ENCODE peak calls at places on chromosome 10, in six cellular contexts. M is PC-9, K is adrenal gland, B is GM06990, U is HCT116, N is AG09309. T is an unnamed sample.

GRCh38 chr10:51001587-51001986 is 72.7 kb upstream of the PRKG1 start:
- DNase-seq in K (no peak), N (no peak), B (no peak), U (no peak), M (no peak), T (no peak)

GRCh38 chr10:96124230-96125141 is 5.6 kb upstream of the ZNF518A start:
- DNase-seq in B (peak; percentile 16), U (peak; percentile 67), N (no peak), K (peak; percentile 24), M (peak; percentile 44), T (no peak)

GRCh38 chr10:5941579-5941978 is 35.8 kb downstream of the IL15RA start:
- DNase-seq in M (no peak), B (no peak), N (no peak), U (no peak), K (no peak), T (no peak)

GRCh38 chr10:79305988-79306387 is 41.3 kb upstream of the PPIF start:
- DNase-seq in U (no peak), M (no peak), N (no peak), B (no peak), K (no peak), T (no peak)

GRCh38 chr10:92125169-92125543 is 165.7 kb downstream of the CPEB3 start:
- DNase-seq in B (no peak), N (no peak), K (no peak), U (no peak), M (no peak), T (no peak)

GRCh38 chr10:78579995-78580394 is 488.8 kb upstream of the ZMIZ1 start:
- DNase-seq in M (peak; percentile 38), U (no peak), K (peak; percentile 81), N (no peak), B (no peak), T (peak; percentile 59)

GRCh38 chr10:34866848-34867247 is 51.8 kb upstream of the PARD3 start:
- DNase-seq in K (no peak), M (no peak), U (no peak), N (no peak), B (peak; percentile 36), T (no peak)

GRCh38 chr10:13018171-13018570 is 16.7 kb upstream of the CCDC3 start:
- DNase-seq in U (no peak), M (no peak), N (no peak), K (no peak), B (no peak), T (no peak)

GRCh38 chr10:80443531-80443974 is 10.6 kb upstream of the TSPAN14 start:
- DNase-seq in N (no peak), M (no peak), B (no peak), U (no peak), K (no peak), T (no peak)

GRCh38 chr10:104548090-104548489 is 93.0 kb upstream of the SORCS3 start:
- DNase-seq in U (no peak), M (no peak), K (no peak), B (no peak), N (no peak), T (no peak)

GRCh38 chr10:88728107-88728763 is 22.2 kb downstream of the LIPK start:
- DNase-seq in U (peak; percentile 54), N (no peak), M (no peak), B (peak; percentile 27), K (peak; percentile 25), T (no peak)

GRCh38 chr10:52280051-52280450 is 34.0 kb upstream of the DKK1 start:
- DNase-seq in M (no peak), B (no peak), K (no peak), U (no peak), N (no peak), T (no peak)

GRCh38 chr10:8618834-8619233 is 564.3 kb downstream of the GATA3 start:
- DNase-seq in K (no peak), U (no peak), M (no peak), N (no peak), B (no peak), T (no peak)

GRCh38 chr10:29535012-29535777 is 99.6 kb downstream of the SVIL start:
- DNase-seq in N (peak; percentile 65), B (no peak), M (peak; percentile 69), K (peak; percentile 38), U (peak; percentile 16), T (peak; percentile 61)

GRCh38 chr10:12262278-12262981 is 66.4 kb downstream of the CDC123 start:
- DNase-seq in N (no peak), B (no peak), U (no peak), M (no peak), K (no peak), T (no peak)

GRCh38 chr10:132570771-132571564 is 33.4 kb downstream of the INPP5A start:
- DNase-seq in K (no peak), B (peak; percentile 77), U (no peak), N (no peak), M (peak; percentile 8), T (no peak)

GRCh38 chr10:24722131-24722675 is 1.5 kb downstream of the ARHGAP21 start:
- DNase-seq in B (no peak), U (no peak), M (no peak), K (no peak), N (no peak), T (no peak)

GRCh38 chr10:132551093-132551807 is 13.7 kb downstream of the INPP5A start:
- DNase-seq in U (no peak), K (no peak), N (no peak), M (no peak), B (peak; percentile 54), T (no peak)

DNA sequence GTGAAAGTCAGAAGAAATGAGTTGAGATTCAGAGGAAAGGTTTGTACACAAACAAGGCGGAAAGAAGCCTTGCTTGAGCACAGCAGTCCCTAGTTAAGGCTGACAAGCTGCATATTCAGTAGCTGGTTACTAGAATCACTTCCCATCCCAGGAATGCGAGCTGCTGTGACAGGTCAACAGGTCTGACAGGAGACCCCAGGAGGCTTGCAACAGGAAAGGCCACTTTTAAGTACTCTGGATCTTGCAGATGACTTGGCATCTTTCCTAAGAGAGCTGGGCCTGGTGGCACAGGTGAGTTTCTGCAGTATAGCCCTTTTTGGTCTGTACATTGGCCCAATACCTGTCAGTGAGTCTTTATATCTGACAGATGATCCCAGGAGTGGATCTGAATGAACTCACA is 35.7 kb upstream of the UNC5B start:
- DNase-seq in U (no peak), M (no peak), N (no peak), B (no peak), K (no peak), T (no peak)
- H3K4me3 ChIP-seq in U (no peak overlapping the region), M (no peak overlapping the region), N (no peak overlapping the region), B (no peak overlapping the region), K (no peak overlapping the region), T (no peak overlapping the region)

DNA sequence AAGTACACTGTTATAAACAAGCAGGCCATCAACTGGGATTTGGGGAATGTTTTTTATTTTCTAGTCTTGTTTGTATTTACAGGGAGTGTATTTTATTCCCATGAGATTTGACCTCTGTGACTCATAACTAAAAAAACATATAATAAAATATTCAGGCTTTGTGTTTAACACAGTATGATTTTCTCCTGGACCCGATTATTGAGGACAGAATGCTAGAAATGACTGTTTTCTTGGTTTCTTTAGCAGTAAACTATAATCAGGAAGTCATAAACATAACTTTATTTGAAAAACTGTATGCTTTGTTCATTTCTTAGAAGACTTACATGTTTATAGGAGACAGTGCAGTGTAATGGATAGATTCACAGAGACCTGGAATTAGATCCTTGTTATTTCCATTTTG is 2.1 kb downstream of the NHLRC2 start:
- DNase-seq in U (no peak), K (no peak), B (peak; percentile 30), N (no peak), M (no peak), T (no peak)
- H3K4me3 ChIP-seq in U (no peak overlapping the region), K (no peak overlapping the region), B (peak overlapping the region; percentile 91), N (no peak overlapping the region), M (peak overlapping the region; percentile 84), T (no peak overlapping the region)

DNA sequence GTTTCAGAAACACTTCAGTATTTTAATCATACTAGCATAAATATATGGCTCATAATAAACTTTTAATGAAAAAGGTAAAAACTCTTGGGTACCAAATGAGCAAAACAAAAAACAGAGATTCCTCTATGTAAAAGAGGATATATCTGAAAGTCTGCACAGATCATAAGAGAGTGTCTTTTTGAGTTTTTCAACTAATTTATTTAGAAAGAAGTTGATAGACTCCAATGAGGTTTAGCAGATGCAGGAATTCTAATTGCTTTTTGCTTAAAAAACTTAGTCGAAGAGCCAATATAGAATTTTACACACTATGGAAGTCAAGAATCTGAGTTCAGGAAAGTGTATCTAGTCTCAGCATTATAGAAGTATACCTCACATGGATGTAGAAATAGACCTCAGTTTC is 3.4 kb upstream of the MLLT10 start:
- DNase-seq in N (no peak), M (no peak), U (no peak), K (no peak), B (no peak), T (no peak)
- H3K4me3 ChIP-seq in N (no peak overlapping the region), M (no peak overlapping the region), U (no peak overlapping the region), K (no peak overlapping the region), B (no peak overlapping the region), T (no peak overlapping the region)

DNA sequence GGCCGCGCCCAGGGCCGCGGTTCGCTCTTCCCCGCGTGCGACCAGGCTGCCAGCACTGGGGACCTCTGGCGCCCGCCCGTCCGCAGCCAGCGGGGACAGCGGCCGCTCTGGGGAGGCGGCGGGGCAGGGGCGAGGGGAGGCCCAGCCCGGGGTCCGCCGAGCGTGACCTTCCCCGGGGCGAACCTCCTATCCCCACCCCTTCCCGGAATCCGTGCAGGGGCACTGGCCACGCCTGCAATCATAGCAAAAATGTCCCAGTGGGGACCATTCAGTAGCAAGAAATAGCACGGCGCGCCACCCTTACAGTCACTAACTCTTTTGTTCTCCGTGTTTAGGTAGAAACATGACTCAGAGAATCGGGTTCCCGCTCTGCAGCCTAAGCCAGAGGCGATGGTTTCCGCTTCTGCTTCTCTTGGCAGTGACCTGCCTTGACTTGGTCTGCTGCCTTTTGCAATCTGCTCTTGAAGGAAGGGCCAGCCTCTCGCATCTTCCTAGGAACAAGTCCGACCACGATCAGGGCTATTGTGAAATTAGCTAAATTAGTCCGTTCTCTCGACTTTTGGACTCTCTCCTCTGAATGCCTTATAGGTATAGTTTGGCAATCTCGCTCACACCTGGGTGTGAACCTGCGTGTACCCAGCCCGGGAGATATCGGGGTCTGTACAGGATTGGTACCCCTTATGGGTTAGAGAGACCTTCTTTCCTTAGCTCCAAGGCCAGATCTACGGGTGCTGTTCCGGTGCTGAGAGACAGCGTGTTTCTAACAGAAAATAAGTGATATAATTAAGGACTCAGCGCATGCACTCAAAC is 79.4 kb upstream of the ACBD5 start:
- DNase-seq in U (no peak), K (peak; percentile 34), M (peak; percentile 74), N (peak; percentile 7), B (peak; percentile 24), T (no peak)
- H3K4me3 ChIP-seq in U (no peak overlapping the region), K (no peak overlapping the region), M (peak overlapping the region; percentile 59), N (peak overlapping the region; percentile 39), B (no peak overlapping the region), T (no peak overlapping the region)

GRCh38 chr10:123994417-123995081 is 98.8 kb downstream of the CHST15 start:
- DNase-seq in U (peak; percentile 74), M (peak; percentile 90), K (peak; percentile 79), N (peak; percentile 61), B (peak; percentile 75), T (peak; percentile 89)
- H3K4me3 ChIP-seq in U (peak overlapping the region; percentile 73), M (peak overlapping the region; percentile 50), K (no peak overlapping the region), N (peak overlapping the region; percentile 31), B (no peak overlapping the region), T (no peak overlapping the region)

DNA sequence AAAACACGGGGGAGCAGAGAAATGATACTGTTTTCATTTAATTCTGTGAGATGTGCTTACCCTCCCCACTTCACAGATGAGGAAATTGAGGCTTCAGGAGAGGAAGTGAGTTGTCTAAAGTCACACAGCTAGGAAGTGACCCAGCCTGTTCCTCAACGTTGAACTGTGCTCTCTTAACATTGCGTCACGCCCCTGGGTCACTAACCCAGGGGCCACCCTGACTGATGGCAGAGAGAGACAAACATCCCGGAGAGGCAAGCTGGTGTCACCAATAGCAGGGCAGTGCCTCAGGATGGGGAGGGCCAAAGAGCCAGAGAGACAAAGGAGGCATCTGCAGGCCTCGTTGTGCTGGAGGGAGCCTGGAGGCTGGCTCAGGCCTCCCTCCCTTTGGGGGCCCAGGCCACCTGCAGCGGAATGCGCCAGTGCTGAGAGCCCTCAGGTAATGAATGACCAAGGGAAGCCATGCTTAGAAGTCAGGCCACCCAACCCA is 81.4 kb downstream of the C10orf105 start:
- DNase-seq in N (no peak), U (no peak), M (peak; percentile 27), B (no peak), K (peak; percentile 27), T (no peak)
- H3K4me3 ChIP-seq in N (no peak overlapping the region), U (no peak overlapping the region), M (no peak overlapping the region), B (no peak overlapping the region), K (no peak overlapping the region), T (no peak overlapping the region)